ENCODE peak calls at places on chromosomes 6 and 20, in six cellular contexts. E, Z, Y, J, S and I are unnamed samples.

GRCh38 chr6:111353914-111354464 is 129.0 kb downstream of the REV3L start:
- DNase-seq in S (peak), Z (no peak), Y (no peak), J (no peak), E (no peak), I (no peak)

GRCh38 chr6:144696610-144697376 is 411.7 kb downstream of the UTRN start:
- DNase-seq in S (no peak), J (no peak), Y (no peak), E (no peak), Z (no peak), I (no peak)

GRCh38 chr6:70395301-70395672 is 18.0 kb upstream of the FAM135A start:
- DNase-seq in E (no peak), J (no peak), S (no peak), Z (no peak), Y (no peak), I (no peak)

GRCh38 chr6:35142578-35142977 is 1.4 kb upstream of the TCP11 start:
- DNase-seq in Z (no peak), Y (no peak), S (no peak), J (no peak), E (peak), I (no peak)

GRCh38 chr20:54223751-54224150 is 15.9 kb downstream of the PFDN4 start:
- DNase-seq in S (no peak), J (no peak), E (no peak), Y (no peak), Z (no peak), I (no peak)

GRCh38 chr6:159233365-159234101 is 64.3 kb downstream of the FNDC1 start:
- DNase-seq in E (no peak), J (no peak), S (no peak), Y (no peak), Z (no peak), I (peak)

GRCh38 chr6:7332090-7332745 is 19.2 kb upstream of the SSR1 start:
- DNase-seq in E (peak), S (peak), J (no peak), Z (no peak), Y (no peak), I (no peak)

GRCh38 chr6:13217206-13217905 is 111.0 kb downstream of the TBC1D7 start:
- DNase-seq in E (no peak), S (peak), J (no peak), Y (no peak), Z (peak), I (no peak)

GRCh38 chr6:27224729-27225128 is 22.8 kb upstream of the PRSS16 start:
- DNase-seq in J (no peak), Z (no peak), S (no peak), E (no peak), Y (no peak), I (no peak)

DNA sequence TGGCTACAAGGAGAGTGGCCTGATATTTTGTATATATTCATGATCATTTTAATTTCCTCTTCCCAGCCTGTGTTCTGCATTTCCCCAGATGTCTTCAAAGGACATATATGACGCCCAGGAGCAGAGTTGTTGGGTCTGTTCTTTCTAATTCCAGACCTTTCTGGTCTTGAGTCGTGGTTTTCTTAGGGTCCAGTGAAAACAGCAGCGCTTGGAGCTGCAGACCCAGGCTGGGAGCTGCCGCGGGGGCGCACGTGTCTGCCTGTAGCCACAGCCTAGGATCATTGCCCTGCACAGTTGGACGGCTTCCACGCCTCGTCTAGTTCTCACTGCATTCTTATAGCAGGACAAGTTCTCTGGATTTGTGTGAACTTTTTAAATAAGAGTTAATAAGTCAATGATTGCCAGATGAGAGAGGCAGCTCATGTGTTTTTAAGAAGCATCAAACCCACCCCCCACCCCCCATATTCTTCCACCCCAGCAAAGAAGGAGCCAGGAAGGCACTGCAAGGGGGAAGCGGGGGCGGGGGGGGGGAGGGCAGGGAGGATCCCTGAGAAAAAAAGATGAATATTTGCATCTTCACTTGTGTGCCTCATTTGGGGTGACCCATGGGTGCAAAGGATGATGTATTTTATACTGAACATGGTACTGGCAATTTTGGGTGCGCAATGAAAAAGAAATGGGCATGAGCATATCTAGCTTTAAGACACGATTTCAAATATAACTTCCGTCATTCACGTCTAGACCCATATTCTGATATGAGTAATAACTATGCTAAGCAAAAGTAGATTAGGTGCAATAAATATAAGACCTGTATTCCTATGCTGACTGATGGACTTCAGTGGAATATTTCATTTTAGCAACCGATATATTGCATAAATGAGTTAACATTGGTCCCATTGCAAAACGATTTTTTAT is 160.0 kb downstream of the TBXT start:
- DNase-seq in Y (no peak), S (no peak), E (no peak), Z (no peak), J (no peak), I (no peak)
- TF ChIP-seq MAX in Y (no peak), S (no peak), E (no peak), Z (no peak), J (peak), I (no peak)

DNA sequence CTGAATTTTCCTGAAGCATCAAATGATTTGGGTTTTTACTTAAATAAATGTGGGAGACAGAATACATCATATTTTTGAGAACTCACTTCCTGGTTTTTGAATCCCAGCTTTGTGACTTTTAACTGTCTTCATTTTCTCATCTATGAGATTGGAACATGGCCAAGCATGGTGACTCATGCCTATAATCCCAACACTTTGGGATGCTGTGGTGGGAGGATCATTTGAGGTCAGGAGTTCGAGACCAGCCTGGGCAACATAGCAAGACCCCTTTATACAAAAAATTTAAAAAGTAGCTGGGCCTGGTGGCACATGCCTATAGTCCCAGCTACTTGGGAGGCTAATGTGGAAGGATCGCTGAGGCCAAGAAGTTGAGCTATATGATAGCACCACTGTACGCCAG is 122.3 kb downstream of the QKI start:
- DNase-seq in Z (peak), Y (no peak), J (no peak), E (peak), S (no peak), I (no peak)
- TF ChIP-seq MAX in Z (no peak), Y (no peak), J (no peak), E (no peak), S (no peak), I (no peak)

DNA sequence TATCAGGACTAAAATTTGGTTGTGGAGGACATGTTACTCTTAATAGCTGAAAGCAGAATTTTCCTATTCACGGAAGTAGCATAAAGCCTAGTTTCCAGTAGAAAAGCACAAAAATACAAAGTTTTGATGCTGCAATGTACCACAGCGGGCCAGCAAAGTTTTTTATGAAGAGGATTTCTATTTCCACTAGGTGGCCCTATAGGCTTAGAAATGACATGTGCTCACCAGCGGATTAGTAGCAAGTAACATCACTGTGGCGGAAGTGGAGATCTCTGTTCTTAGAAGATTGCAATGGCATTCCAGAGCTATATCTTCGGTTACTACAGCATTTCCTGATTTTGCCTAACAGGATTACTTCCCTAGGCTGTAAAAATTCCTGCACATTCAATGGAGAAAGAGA is 1219.0 kb upstream of the EYS start:
- DNase-seq in Z (no peak), Y (peak), E (peak), J (no peak), S (peak), I (no peak)
- TF ChIP-seq MAX in Z (no peak), Y (no peak), E (no peak), J (no peak), S (no peak), I (no peak)

DNA sequence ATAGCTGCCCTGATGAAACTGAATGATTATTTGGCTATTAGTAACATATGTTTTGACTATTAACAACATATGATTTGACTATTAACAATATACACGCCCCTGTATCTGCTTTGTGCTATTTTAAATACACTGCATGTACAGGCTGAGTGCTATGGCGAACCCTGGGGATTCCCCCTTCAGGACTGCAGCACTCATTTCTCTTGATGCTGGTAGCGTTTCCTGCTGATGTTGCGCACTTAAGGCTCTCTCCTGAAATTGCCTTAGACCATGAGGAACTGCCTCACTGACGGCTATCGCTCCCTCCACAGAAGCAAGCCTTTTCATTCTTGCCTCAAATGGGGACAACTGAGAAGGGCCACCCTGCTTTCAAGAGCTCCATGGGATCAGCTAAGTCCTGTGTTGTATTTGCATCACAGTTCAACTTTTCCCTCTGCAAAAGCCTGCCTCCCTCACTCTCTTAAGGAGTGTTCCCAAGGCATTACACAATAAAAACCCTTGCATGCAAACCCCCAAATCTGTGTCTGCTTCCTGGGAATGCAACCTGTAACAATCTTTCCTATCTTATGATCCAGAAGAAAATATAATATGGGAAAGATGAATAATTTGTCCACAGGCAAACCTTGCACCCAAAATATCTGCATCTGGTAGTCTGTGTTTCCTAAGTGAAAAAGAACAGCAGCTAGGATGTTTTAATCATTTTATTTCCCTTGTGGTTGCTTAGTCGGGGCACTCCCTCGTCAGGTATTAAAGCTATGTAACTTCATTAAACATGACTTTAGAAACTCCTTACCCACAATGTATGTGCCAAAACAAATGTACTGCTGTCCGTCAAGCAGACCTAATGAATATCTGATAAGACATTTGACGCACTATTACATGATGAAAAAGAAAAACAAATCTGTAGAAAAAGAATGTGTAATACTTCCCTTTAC is 456.4 kb downstream of the COL12A1 start:
- DNase-seq in J (no peak), Z (peak), S (no peak), Y (no peak), E (no peak), I (no peak)
- TF ChIP-seq MAX in J (no peak), Z (no peak), S (no peak), Y (no peak), E (no peak), I (no peak)

DNA sequence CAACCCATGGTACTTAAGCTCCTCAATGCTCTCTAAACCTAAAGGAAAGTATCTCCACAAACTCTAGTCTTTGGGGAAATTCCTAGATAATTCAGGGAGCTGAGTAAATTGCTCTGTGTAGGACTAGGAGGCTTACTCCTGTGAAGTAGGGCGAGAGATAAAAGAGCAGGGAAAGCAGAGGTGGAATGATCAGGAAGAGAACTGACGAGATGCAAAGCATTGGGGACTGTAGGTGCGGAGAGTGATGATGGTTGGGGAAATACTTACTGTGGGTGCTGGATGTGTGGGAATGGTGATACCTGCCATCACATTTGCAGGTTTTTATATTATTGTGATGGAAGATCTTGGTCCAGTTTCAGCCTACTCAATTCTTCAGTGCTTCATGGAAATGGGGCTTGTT is 1.6 kb upstream of the LATS1 start:
- DNase-seq in S (no peak), Y (no peak), E (no peak), J (no peak), Z (no peak), I (no peak)
- TF ChIP-seq MAX in S (no peak), Y (no peak), E (no peak), J (no peak), Z (no peak), I (no peak)

DNA sequence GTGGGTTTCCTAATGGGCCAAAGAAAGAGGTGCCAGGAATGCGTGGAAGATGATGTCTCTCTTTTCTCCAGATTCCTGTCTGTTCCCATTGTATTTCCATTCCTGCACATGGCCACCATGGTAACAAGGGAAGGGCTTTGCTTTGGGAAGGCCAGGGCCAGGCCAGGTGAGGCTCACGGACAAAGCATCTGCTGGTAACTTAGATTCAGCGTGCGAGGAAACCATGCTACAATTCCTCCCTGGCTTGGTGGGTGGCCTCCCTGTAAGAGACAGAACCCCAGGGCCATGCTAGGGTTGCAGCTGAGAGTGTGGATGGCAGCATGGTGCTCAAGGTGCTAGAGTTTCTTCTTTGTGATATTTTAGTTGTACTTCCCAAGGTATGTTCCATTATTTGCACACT is 45.0 kb upstream of the GTSF1L start:
- DNase-seq in Y (no peak), S (no peak), Z (no peak), J (no peak), E (no peak), I (no peak)
- TF ChIP-seq MAX in Y (no peak), S (no peak), Z (no peak), J (no peak), E (no peak), I (no peak)

DNA sequence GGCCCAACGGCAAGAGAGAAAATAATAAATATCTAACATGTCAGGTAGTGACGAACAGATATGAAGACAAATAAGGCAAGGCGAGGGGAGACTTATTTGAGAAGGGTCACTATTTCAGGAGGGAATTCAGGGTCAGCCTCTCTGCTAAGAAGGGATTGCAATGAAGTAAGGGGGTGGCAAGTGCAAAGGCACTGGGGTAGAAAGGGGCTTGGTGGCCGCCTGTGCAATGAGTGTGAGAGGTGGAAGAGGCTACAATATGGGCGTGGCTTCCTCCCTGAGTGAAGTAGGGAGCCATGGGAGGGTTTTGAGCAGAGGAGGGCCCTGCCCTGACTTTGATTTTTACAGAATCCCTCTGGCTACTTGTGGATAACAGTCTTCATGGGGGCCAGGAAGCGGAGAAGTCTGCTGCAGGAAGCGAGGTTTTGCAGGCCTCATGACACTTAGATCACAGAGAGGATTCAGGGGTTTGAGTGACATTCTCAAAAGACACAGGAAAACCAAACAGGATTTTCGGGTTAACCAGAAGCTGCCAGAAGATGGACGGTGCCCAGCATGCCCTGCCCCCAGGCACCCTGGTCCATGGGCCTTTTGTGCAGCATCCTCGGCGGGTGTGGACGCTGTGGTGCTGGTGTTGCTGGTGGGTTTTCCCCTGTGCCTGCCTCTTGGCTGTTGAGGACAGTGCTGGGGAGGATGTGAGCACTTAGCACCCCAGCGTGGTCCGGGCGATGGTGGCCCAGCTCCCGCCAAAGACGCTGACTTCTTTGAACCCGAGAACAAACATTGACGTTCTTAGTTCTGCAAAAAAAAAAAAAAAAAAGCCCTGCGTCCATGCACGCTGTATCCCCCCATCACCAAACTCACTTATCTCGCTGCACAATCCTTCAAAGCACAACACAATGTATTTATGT is 124.2 kb upstream of the PTPN1 start:
- DNase-seq in J (no peak), E (no peak), Y (no peak), Z (no peak), S (no peak), I (no peak)
- TF ChIP-seq MAX in J (no peak), E (no peak), Y (no peak), Z (no peak), S (no peak), I (no peak)

GRCh38 chr6:164014716-164015484 is 600.4 kb downstream of the QKI start:
- DNase-seq in Z (no peak), S (no peak), E (no peak), Y (no peak), J (no peak), I (no peak)

GRCh38 chr6:164018127-164018526 is 603.6 kb downstream of the QKI start:
- DNase-seq in Y (no peak), E (no peak), J (no peak), S (no peak), Z (no peak), I (no peak)

GRCh38 chr6:164010446-164011071 is 596.0 kb downstream of the QKI start:
- DNase-seq in Z (no peak), Y (no peak), S (no peak), J (no peak), E (no peak), I (no peak)

GRCh38 chr6:164016056-164016455 is 601.5 kb downstream of the QKI start:
- DNase-seq in Y (no peak), E (no peak), J (no peak), Z (no peak), S (no peak), I (no peak)

GRCh38 chr6:164013480-164014208 is 599.1 kb downstream of the QKI start:
- DNase-seq in Z (no peak), Y (no peak), S (no peak), J (no peak), E (no peak), I (no peak)
- TF ChIP-seq MAX in Z (no peak), Y (no peak), S (no peak), J (no peak), E (no peak), I (no peak)

GRCh38 chr6:148839044-148839443 is 92.2 kb downstream of the UST start:
- DNase-seq in J (no peak), Z (no peak), Y (no peak), S (no peak), E (no peak), I (no peak)
- TF ChIP-seq MAX in J (no peak), Z (no peak), Y (no peak), S (no peak), E (no peak), I (no peak)